ENCODE peak calls at places on chromosomes 12 and 14, in ten cellular contexts. One of them, this sample, is unnamed.

GRCh38 chr14:53149656-53150319 is 3.3 kb downstream of the DDHD1 start:
- DNase-seq in foreskin fibroblast: no peak
- DNase-seq in H9: no peak
- DNase-seq in Peyer's patch: peak
- DNase-seq in fibroblast of pulmonary artery: no peak
- DNase-seq in GM20000: no peak
- DNase-seq in MM.1S: no peak
- DNase-seq in IMR-90: no peak
- DNase-seq in Panc1: no peak
- DNase-seq in pancreas: no peak
- DNase-seq in this sample: no peak

GRCh38 chr14:69937367-69937777 is 58.2 kb downstream of the SMOC1 start:
- DNase-seq in H9: no peak
- DNase-seq in IMR-90: no peak
- DNase-seq in pancreas: peak
- DNase-seq in foreskin fibroblast: no peak
- DNase-seq in GM20000: no peak
- DNase-seq in fibroblast of pulmonary artery: no peak
- DNase-seq in Panc1: no peak
- DNase-seq in MM.1S: no peak
- DNase-seq in Peyer's patch: no peak
- DNase-seq in this sample: no peak

GRCh38 chr12:108352591-108352990 is 13.5 kb upstream of the CMKLR1 start:
- DNase-seq in MM.1S: no peak
- DNase-seq in Panc1: no peak
- DNase-seq in GM20000: no peak
- DNase-seq in IMR-90: no peak
- DNase-seq in pancreas: no peak
- DNase-seq in H9: no peak
- DNase-seq in Peyer's patch: no peak
- DNase-seq in fibroblast of pulmonary artery: no peak
- DNase-seq in foreskin fibroblast: no peak
- DNase-seq in this sample: no peak

GRCh38 chr12:52139147-52139546 is 52.7 kb downstream of the KRT80 start:
- DNase-seq in Peyer's patch: no peak
- DNase-seq in pancreas: no peak
- DNase-seq in IMR-90: no peak
- DNase-seq in H9: no peak
- DNase-seq in GM20000: no peak
- DNase-seq in MM.1S: no peak
- DNase-seq in fibroblast of pulmonary artery: no peak
- DNase-seq in Panc1: no peak
- DNase-seq in foreskin fibroblast: no peak
- DNase-seq in this sample: no peak

GRCh38 chr12:53047221-53048032 is 2.4 kb upstream of the TNS2 start:
- DNase-seq in Peyer's patch: peak
- DNase-seq in MM.1S: peak
- DNase-seq in GM20000: peak
- DNase-seq in foreskin fibroblast: peak
- DNase-seq in pancreas: peak
- DNase-seq in fibroblast of pulmonary artery: peak
- DNase-seq in Panc1: no peak
- DNase-seq in IMR-90: peak
- DNase-seq in H9: peak
- DNase-seq in this sample: peak

GRCh38 chr12:88764781-88765470 is 184.7 kb upstream of the KITLG start:
- DNase-seq in foreskin fibroblast: peak
- DNase-seq in pancreas: no peak
- DNase-seq in fibroblast of pulmonary artery: peak
- DNase-seq in Peyer's patch: no peak
- DNase-seq in H9: no peak
- DNase-seq in Panc1: no peak
- DNase-seq in MM.1S: no peak
- DNase-seq in GM20000: no peak
- DNase-seq in IMR-90: peak
- DNase-seq in this sample: peak

GRCh38 chr14:86779416-86779815 is 1213.6 kb downstream of the GALC start:
- DNase-seq in MM.1S: no peak
- DNase-seq in Peyer's patch: no peak
- DNase-seq in fibroblast of pulmonary artery: no peak
- DNase-seq in foreskin fibroblast: peak
- DNase-seq in H9: no peak
- DNase-seq in Panc1: no peak
- DNase-seq in pancreas: no peak
- DNase-seq in IMR-90: peak
- DNase-seq in GM20000: no peak
- DNase-seq in this sample: no peak

GRCh38 chr14:33999771-34000291 is 49.0 kb upstream of the EGLN3 start:
- DNase-seq in foreskin fibroblast: no peak
- DNase-seq in Peyer's patch: no peak
- DNase-seq in GM20000: no peak
- DNase-seq in MM.1S: no peak
- DNase-seq in H9: no peak
- DNase-seq in IMR-90: no peak
- DNase-seq in Panc1: no peak
- DNase-seq in pancreas: no peak
- DNase-seq in fibroblast of pulmonary artery: no peak
- DNase-seq in this sample: no peak

GRCh38 chr12:105235299-105235746 is 651 bp downstream of the APPL2 start:
- DNase-seq in pancreas: no peak
- DNase-seq in Panc1: no peak
- DNase-seq in IMR-90: peak
- DNase-seq in Peyer's patch: no peak
- DNase-seq in GM20000: peak
- DNase-seq in H9: no peak
- DNase-seq in MM.1S: peak
- DNase-seq in fibroblast of pulmonary artery: no peak
- DNase-seq in foreskin fibroblast: peak
- DNase-seq in this sample: no peak

GRCh38 chr12:82082476-82082875 is 275.7 kb downstream of the CCDC59 start:
- DNase-seq in GM20000: no peak
- DNase-seq in fibroblast of pulmonary artery: no peak
- DNase-seq in H9: no peak
- DNase-seq in Peyer's patch: no peak
- DNase-seq in MM.1S: no peak
- DNase-seq in IMR-90: no peak
- DNase-seq in foreskin fibroblast: no peak
- DNase-seq in pancreas: no peak
- DNase-seq in Panc1: no peak
- DNase-seq in this sample: no peak

GRCh38 chr14:100825691-100826331 is at the start of gene MEG3:
- DNase-seq in GM20000: no peak
- DNase-seq in pancreas: peak
- DNase-seq in foreskin fibroblast: peak
- DNase-seq in Peyer's patch: no peak
- DNase-seq in IMR-90: peak
- DNase-seq in fibroblast of pulmonary artery: peak
- DNase-seq in H9: no peak
- DNase-seq in Panc1: no peak
- DNase-seq in MM.1S: no peak
- DNase-seq in this sample: peak

GRCh38 chr14:22200977-22201605 is 387.9 kb downstream of the DAD1 start:
- DNase-seq in H9: no peak
- DNase-seq in MM.1S: peak
- DNase-seq in Panc1: peak
- DNase-seq in pancreas: no peak
- DNase-seq in GM20000: peak
- DNase-seq in fibroblast of pulmonary artery: peak
- DNase-seq in foreskin fibroblast: peak
- DNase-seq in IMR-90: peak
- DNase-seq in Peyer's patch: no peak
- DNase-seq in this sample: peak

GRCh38 chr12:57983150-57983857 is 41.9 kb downstream of the ATP23 start:
- DNase-seq in IMR-90: peak
- DNase-seq in pancreas: no peak
- DNase-seq in fibroblast of pulmonary artery: peak
- DNase-seq in MM.1S: peak
- DNase-seq in GM20000: no peak
- DNase-seq in foreskin fibroblast: peak
- DNase-seq in Panc1: peak
- DNase-seq in Peyer's patch: no peak
- DNase-seq in H9: no peak
- DNase-seq in this sample: peak

GRCh38 chr12:124408822-124409517 is 114.1 kb downstream of the RFLNA start:
- DNase-seq in H9: no peak
- DNase-seq in foreskin fibroblast: no peak
- DNase-seq in Panc1: no peak
- DNase-seq in Peyer's patch: no peak
- DNase-seq in fibroblast of pulmonary artery: no peak
- DNase-seq in pancreas: no peak
- DNase-seq in GM20000: no peak
- DNase-seq in IMR-90: no peak
- DNase-seq in MM.1S: no peak
- DNase-seq in this sample: no peak

GRCh38 chr12:71041481-71041880 is 116.3 kb downstream of the TSPAN8 start:
- DNase-seq in Peyer's patch: no peak
- DNase-seq in pancreas: no peak
- DNase-seq in H9: no peak
- DNase-seq in MM.1S: no peak
- DNase-seq in IMR-90: no peak
- DNase-seq in GM20000: no peak
- DNase-seq in fibroblast of pulmonary artery: no peak
- DNase-seq in foreskin fibroblast: no peak
- DNase-seq in Panc1: no peak
- DNase-seq in this sample: no peak

GRCh38 chr12:98895086-98895651 is 250.1 kb downstream of the APAF1 start:
- DNase-seq in H9: peak
- DNase-seq in Panc1: no peak
- DNase-seq in IMR-90: no peak
- DNase-seq in fibroblast of pulmonary artery: no peak
- DNase-seq in foreskin fibroblast: no peak
- DNase-seq in MM.1S: no peak
- DNase-seq in Peyer's patch: no peak
- DNase-seq in GM20000: no peak
- DNase-seq in pancreas: peak
- DNase-seq in this sample: no peak

DNA sequence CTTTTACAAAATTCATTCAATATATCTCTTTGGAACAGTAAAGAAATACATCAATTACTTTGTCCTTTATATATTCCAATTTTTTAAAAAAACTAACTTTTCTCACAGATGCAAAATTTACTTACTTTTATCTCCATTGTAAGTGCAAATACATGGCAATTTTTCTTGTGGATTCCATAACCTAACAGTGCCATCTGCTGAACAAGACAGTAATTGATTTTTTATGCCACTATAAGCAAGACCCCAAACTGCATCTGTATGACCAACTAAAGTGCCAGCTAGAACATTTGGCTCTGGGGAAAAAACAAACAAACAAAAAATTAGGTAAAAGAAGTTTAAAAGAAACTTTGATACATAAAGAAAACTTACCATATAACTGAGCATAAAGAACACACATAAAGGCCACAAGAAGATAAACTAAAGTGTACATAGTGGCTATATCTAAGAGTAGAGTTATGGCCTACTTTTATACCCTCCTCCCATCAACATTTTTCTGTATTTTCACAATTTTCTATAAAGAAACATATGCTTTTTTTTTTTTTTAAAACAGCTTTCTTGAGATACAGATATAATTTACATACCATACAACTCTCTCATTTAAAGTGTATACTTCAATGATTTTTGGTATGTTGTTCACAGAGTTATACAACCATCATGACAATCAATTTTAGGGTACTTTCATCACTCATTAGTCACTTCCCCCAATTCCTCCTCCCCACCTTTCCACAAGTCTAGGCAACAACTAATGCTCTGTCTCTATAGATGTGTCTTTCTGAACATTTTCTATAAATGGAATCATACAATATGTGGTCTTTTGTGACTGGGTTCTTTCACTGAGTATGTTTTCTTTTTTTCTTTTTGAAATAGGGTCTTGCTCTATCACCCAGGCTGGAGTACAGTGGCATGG is 32.6 kb downstream of the COCH start:
- DNase-seq in foreskin fibroblast: peak
- DNase-seq in Peyer's patch: no peak
- DNase-seq in H9: no peak
- DNase-seq in IMR-90: peak
- DNase-seq in fibroblast of pulmonary artery: peak
- DNase-seq in GM20000: no peak
- DNase-seq in MM.1S: no peak
- DNase-seq in Panc1: peak
- DNase-seq in pancreas: no peak
- DNase-seq in this sample: peak
- TF ChIP-seq CTCF in foreskin fibroblast: no peak
- TF ChIP-seq CTCF in Peyer's patch: peak
- TF ChIP-seq CTCF in H9: no peak
- TF ChIP-seq CTCF in IMR-90: peak
- TF ChIP-seq CTCF in fibroblast of pulmonary artery: peak
- TF ChIP-seq CTCF in GM20000: peak
- TF ChIP-seq CTCF in MM.1S: peak
- TF ChIP-seq CTCF in Panc1: peak
- TF ChIP-seq CTCF in pancreas: no peak
- TF ChIP-seq CTCF in this sample: peak

DNA sequence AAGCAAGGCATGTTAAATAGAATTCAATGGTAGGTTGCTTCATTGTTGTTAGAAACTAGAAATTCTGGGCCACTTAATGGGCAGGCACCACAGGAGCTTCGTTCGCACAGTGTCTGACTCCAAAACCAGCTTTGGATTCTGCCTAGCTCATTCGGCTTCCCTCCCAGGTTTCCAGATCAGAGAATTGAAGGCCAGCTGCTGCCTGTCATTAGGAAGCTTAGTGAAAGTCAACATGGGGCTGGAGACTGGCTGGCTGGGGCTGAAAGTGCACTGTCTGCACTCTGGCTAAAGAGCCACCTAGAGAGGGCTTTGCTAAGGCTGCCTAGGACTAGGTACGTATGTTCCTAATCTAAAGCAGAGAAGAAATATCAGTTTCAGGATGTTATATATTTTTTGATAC is 238.7 kb upstream of the NAV3 start:
- DNase-seq in Peyer's patch: no peak
- DNase-seq in foreskin fibroblast: no peak
- DNase-seq in Panc1: no peak
- DNase-seq in MM.1S: no peak
- DNase-seq in H9: peak
- DNase-seq in pancreas: no peak
- DNase-seq in IMR-90: no peak
- DNase-seq in fibroblast of pulmonary artery: no peak
- DNase-seq in GM20000: no peak
- DNase-seq in this sample: no peak
- TF ChIP-seq CTCF in Peyer's patch: no peak
- TF ChIP-seq CTCF in foreskin fibroblast: no peak
- TF ChIP-seq CTCF in Panc1: no peak
- TF ChIP-seq CTCF in MM.1S: no peak
- TF ChIP-seq CTCF in H9: no peak
- TF ChIP-seq CTCF in pancreas: no peak
- TF ChIP-seq CTCF in IMR-90: no peak
- TF ChIP-seq CTCF in fibroblast of pulmonary artery: no peak
- TF ChIP-seq CTCF in GM20000: no peak
- TF ChIP-seq CTCF in this sample: no peak

GRCh38 chr12:132245521-132246101 is 83.8 kb downstream of the GALNT9 start:
- DNase-seq in Panc1: no peak
- DNase-seq in foreskin fibroblast: no peak
- DNase-seq in Peyer's patch: no peak
- DNase-seq in GM20000: no peak
- DNase-seq in MM.1S: no peak
- DNase-seq in H9: no peak
- DNase-seq in pancreas: no peak
- DNase-seq in fibroblast of pulmonary artery: no peak
- DNase-seq in IMR-90: no peak
- DNase-seq in this sample: no peak
- TF ChIP-seq CTCF in Panc1: no peak
- TF ChIP-seq CTCF in foreskin fibroblast: no peak
- TF ChIP-seq CTCF in Peyer's patch: no peak
- TF ChIP-seq CTCF in GM20000: no peak
- TF ChIP-seq CTCF in MM.1S: no peak
- TF ChIP-seq CTCF in H9: no peak
- TF ChIP-seq CTCF in pancreas: no peak
- TF ChIP-seq CTCF in fibroblast of pulmonary artery: no peak
- TF ChIP-seq CTCF in IMR-90: no peak
- TF ChIP-seq CTCF in this sample: no peak

GRCh38 chr12:118050972-118051910 is 9.7 kb downstream of the WSB2 start:
- DNase-seq in foreskin fibroblast: no peak
- DNase-seq in MM.1S: no peak
- DNase-seq in Peyer's patch: no peak
- DNase-seq in Panc1: no peak
- DNase-seq in pancreas: no peak
- DNase-seq in fibroblast of pulmonary artery: no peak
- DNase-seq in GM20000: no peak
- DNase-seq in H9: no peak
- DNase-seq in IMR-90: no peak
- DNase-seq in this sample: no peak
- TF ChIP-seq CTCF in foreskin fibroblast: no peak
- TF ChIP-seq CTCF in MM.1S: no peak
- TF ChIP-seq CTCF in Peyer's patch: peak
- TF ChIP-seq CTCF in Panc1: no peak
- TF ChIP-seq CTCF in pancreas: no peak
- TF ChIP-seq CTCF in fibroblast of pulmonary artery: no peak
- TF ChIP-seq CTCF in GM20000: no peak
- TF ChIP-seq CTCF in H9: peak
- TF ChIP-seq CTCF in IMR-90: no peak
- TF ChIP-seq CTCF in this sample: peak